ENCODE peak calls at places on chromosome 16, in five cellular contexts. I, O, P, X and V are unnamed samples. For H3K4me1, the result is how much of the 10 kb centered on the place peaks cover.

GRCh38 chr16:74837056-74837455 is 62.4 kb upstream of the FA2H start:
- DNase-seq in I (no peak), O (no peak), P (no peak), X (no peak), V (no peak)

GRCh38 chr16:53695070-53695469 is 8.6 kb downstream of the RPGRIP1L start:
- DNase-seq in I (no peak), O (no peak), P (no peak), X (no peak), V (no peak)

GRCh38 chr16:695355-696089 is 5.3 kb upstream of the WDR24 start:
- DNase-seq in I (peak), O (peak), P (no peak), X (no peak), V (peak)

GRCh38 chr16:76035689-76036088 is 241.5 kb upstream of the CNTNAP4 start:
- DNase-seq in I (no peak), O (no peak), P (no peak), X (peak), V (peak)

GRCh38 chr16:77211880-77212735 is 12.9 kb downstream of the SYCE1L start:
- DNase-seq in I (peak), O (peak), P (peak), X (peak), V (peak)

GRCh38 chr16:73354426-73354825 is 306.5 kb upstream of the ZFHX3 start:
- DNase-seq in I (no peak), O (no peak), P (no peak), X (no peak), V (peak)

GRCh38 chr16:50627419-50627818 is 53.7 kb downstream of the SNX20 start:
- DNase-seq in I (peak), O (peak), P (peak), X (no peak), V (peak)

GRCh38 chr16:8852534-8852933 is 16.3 kb downstream of the CARHSP1 start:
- DNase-seq in I (no peak), O (no peak), P (no peak), X (no peak), V (no peak)

GRCh38 chr16:4701791-4702465 is 8.6 kb downstream of the NUDT16L1 start:
- DNase-seq in I (peak), O (no peak), P (no peak), X (no peak), V (no peak)

GRCh38 chr16:17396762-17397498 is 73.8 kb downstream of the XYLT1 start:
- DNase-seq in I (no peak), O (peak), P (peak), X (no peak), V (no peak)

GRCh38 chr16:50267651-50268050 is 1.3 kb downstream of the ADCY7 start:
- DNase-seq in I (peak), O (no peak), P (peak), X (no peak), V (no peak)

GRCh38 chr16:4797805-4798252 is 2.7 kb downstream of the SMIM22 start:
- DNase-seq in I (peak), O (no peak), P (no peak), X (no peak), V (no peak)

GRCh38 chr16:679808-680624 is at the start of gene STUB1:
- DNase-seq in I (peak), O (peak), P (peak), X (peak), V (peak)

GRCh38 chr16:77434365-77435239 is at the start of gene ADAMTS18:
- DNase-seq in I (peak), O (no peak), P (no peak), X (peak), V (peak)

GRCh38 chr16:56428087-56428486 is 2.7 kb upstream of the AMFR start:
- DNase-seq in I (no peak), O (no peak), P (no peak), X (no peak), V (no peak)

GRCh38 chr16:83533193-83533592 is 274.6 kb upstream of the HSBP1 start:
- DNase-seq in I (no peak), O (no peak), P (no peak), X (no peak), V (no peak)

GRCh38 chr16:47787695-47788094 is 326.6 kb downstream of the PHKB start:
- DNase-seq in I (no peak), O (no peak), P (no peak), X (peak), V (peak)

GRCh38 chr16:82138478-82139285 is 31.3 kb downstream of the MPHOSPH6 start:
- DNase-seq in I (no peak), O (no peak), P (peak), X (no peak), V (no peak)

GRCh38 chr16:20084624-20085226 is 11.0 kb upstream of the GPR139 start:
- DNase-seq in I (no peak), O (no peak), P (no peak), X (no peak), V (no peak)

GRCh38 chr16:1932050-1933028 is 10.7 kb downstream of the MSRB1 start:
- DNase-seq in I (no peak), O (peak), P (peak), X (no peak), V (peak)

GRCh38 chr16:59339871-59340270 is 605.8 kb upstream of the GOT2 start:
- DNase-seq in I (no peak), O (no peak), P (no peak), X (no peak), V (no peak)

GRCh38 chr16:65099607-65100006 is 22.3 kb downstream of the CDH11 start:
- DNase-seq in I (no peak), O (no peak), P (no peak), X (no peak), V (no peak)

GRCh38 chr16:11586856-11587642 is at the start of gene LITAF:
- DNase-seq in I (peak), O (peak), P (peak), X (peak), V (peak)

GRCh38 chr16:11546522-11547485 is 39.9 kb downstream of the LITAF start:
- DNase-seq in I (no peak), O (no peak), P (no peak), X (no peak), V (no peak)

GRCh38 chr16:2985893-2986355 is 5.7 kb upstream of the PKMYT1 start:
- DNase-seq in I (no peak), O (peak), P (peak), X (no peak), V (no peak)

GRCh38 chr16:50584033-50584722 is 36.0 kb downstream of the NKD1 start:
- DNase-seq in I (no peak), O (no peak), P (no peak), X (no peak), V (no peak)

GRCh38 chr16:50114357-50115129 is 38.6 kb upstream of the TENT4B start:
- DNase-seq in I (no peak), O (no peak), P (no peak), X (no peak), V (no peak)

GRCh38 chr16:17836868-17837602 is 366.3 kb upstream of the XYLT1 start:
- DNase-seq in I (no peak), O (no peak), P (no peak), X (peak), V (peak)

GRCh38 chr16:3589441-3589921 is 12.3 kb upstream of the NLRC3 start:
- DNase-seq in I (peak), O (no peak), P (peak), X (no peak), V (no peak)

GRCh38 chr16:82756283-82756599 is 129.5 kb downstream of the CDH13 start:
- DNase-seq in I (no peak), O (no peak), P (no peak), X (no peak), V (no peak)

GRCh38 chr16:11783319-11784047 is 13.6 kb downstream of the ZC3H7A start:
- DNase-seq in I (no peak), O (no peak), P (no peak), X (no peak), V (no peak)

GRCh38 chr16:87597324-87597830 is 4.9 kb upstream of the JPH3 start:
- DNase-seq in I (no peak), O (no peak), P (no peak), X (no peak), V (no peak)

GRCh38 chr16:4847774-4848587 is 700 bp downstream of the UBN1 start:
- DNase-seq in I (no peak), O (peak), P (peak), X (peak), V (peak)

GRCh38 chr16:86294535-86294934 is 215.8 kb upstream of the FOXF1 start:
- DNase-seq in I (no peak), O (no peak), P (no peak), X (no peak), V (no peak)

DNA sequence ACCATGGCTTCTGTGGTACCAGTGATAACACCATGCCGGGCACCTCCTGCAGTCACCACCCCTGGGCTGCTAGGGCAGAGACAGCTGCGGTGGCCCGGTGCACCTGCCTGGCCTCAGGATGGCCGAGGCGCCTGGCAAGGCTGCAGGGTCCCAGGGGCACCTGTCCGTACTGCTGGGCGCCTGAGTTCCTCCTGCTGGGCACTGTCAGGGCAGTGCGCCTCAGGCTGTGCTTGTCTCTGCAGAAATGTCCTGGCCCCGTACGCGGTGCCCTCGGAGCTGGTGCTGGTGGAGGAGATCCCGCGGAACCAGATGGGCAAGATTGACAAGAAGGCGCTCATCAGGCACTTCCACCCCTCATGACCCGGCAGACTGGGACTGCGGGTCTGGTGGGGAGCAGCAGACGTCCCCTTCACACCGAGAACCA is 17.7 kb upstream of the CDH15 start:
- DNase-seq in I (no peak), O (no peak), P (peak), X (no peak), V (no peak)
- H3K4me1 ChIP-seq in I (under half), O (under half), P (under half), X (under half), V (under half)

DNA sequence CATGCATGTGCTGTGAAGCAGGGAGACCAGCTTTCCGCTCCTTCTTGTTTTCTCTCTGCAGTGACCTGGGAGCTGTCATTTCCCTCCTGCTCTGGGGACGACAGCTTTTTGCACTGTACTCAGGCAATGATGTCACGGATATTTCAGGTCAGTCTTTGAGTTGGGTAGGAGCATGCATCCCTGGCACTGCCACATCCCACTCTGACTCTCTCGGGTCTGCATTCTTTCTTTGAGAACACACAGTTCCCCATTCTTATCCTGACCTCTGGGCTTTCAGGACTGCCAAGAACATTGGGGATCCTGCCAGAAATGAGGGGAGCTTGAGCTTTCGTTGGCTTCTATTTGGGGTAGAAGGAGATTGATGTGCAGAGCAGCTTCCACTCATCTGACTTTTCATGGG is 10.8 kb downstream of the HPR start:
- DNase-seq in I (no peak), O (peak), P (peak), X (no peak), V (no peak)
- H3K4me3 ChIP-seq in I (no peak), O (no peak), P (no peak), X (no peak), V (no peak)

DNA sequence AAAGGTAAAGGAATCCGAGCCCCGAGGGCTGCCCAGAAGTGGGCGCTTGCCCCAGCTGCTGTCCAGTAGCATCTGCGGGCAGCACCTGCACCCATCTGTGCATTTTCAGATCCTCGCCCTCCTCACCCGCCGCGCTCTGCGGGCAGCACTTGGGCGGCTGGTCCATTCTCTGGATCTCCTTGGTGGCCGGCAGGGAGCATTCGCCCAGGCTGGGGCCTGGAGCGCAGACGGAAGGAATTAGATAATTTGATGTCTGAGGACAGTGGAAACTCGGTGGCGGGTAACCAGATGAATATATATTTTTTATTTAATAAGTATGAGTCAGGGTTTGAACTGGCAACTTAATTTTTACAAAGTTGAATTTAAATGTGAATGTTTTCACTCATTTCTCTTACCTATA is 88.5 kb downstream of the NPIPB11 start:
- DNase-seq in I (no peak), O (no peak), P (peak), X (no peak), V (no peak)
- H3K4me1 ChIP-seq in I (under half), O (under half), P (under half), X (under half), V (under half)

GRCh38 chr16:15621456-15621855 is 21.5 kb downstream of the MARF1 start:
- DNase-seq in I (no peak), O (no peak), P (no peak), X (no peak), V (no peak)

GRCh38 chr16:15616475-15616874 is 26.5 kb downstream of the MARF1 start:
- DNase-seq in I (no peak), O (no peak), P (no peak), X (no peak), V (no peak)

GRCh38 chr16:15618392-15618791 is 24.6 kb downstream of the MARF1 start:
- DNase-seq in I (no peak), O (no peak), P (no peak), X (no peak), V (no peak)

GRCh38 chr16:15616068-15616467 is 26.9 kb downstream of the MARF1 start:
- DNase-seq in I (no peak), O (no peak), P (no peak), X (no peak), V (no peak)

DNA sequence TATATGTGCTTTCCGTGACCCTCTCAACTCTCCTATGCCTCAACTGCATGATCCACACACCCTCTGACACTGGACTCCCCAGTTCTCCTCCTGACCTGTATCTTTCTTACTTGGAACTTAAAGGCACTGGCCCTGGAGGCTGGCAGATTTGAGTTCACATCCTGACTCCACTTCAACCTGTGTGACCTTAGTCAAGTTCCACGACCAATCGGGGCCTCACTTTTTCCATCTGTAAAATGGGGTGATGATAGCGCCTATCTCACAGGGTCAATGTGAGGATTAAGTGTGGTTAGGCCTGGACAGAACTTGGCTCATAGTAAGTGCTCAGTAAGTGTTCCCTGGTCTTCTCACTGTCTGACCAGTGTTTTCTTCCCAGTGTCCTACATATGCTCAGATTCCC is 25.1 kb downstream of the MARF1 start:
- DNase-seq in I (no peak), O (no peak), P (no peak), X (no peak), V (no peak)
- H3K4me3 ChIP-seq in I (no peak), O (no peak), P (no peak), X (no peak), V (no peak)

GRCh38 chr16:31186930-31187807 is 7.2 kb downstream of the FUS start:
- DNase-seq in I (no peak), O (no peak), P (no peak), X (no peak), V (no peak)
- H3K4me1 ChIP-seq in I (under half), O (under half), P (under half), X (under half), V (under half)

DNA sequence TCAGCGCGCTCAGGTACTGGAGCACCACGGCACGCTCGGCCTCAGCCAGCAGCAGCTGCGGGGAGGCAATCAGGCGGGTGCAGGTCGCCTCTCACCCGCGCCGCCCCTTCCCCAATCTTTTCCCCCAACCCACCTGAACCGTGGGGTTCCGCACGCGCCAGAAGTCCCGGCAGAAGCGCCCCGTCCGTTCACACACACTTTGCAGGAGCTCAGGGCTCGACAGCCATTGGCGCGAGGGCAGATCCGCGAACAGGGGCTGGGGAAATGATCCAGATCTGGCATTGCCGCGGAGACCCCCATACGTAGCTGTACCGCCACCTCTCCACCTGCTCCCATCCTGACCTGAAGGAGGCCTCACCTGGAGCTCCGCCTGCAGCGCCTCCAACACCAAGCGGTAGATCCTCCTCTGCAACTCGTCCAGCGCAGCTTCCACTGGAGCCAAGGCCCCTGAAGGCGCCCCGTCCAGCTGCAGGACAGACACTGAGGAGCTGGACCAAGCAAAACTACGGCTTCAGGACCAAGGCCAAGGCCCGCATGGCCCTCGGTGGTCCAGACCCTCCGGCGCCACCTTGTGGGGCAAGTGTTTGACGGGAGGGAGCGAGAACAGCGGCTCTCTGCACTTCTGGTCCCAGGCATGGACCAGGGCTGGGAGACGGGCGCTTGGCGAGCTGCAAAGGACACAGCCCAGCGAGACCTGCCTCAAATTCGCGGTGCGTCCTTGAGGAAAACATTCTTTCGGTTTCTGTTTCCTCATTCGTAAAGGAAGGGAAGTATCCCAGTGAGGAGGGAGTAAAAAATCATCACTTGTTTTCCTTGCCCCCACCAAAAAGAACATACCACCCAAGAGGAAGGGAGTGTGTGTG is 1.5 kb upstream of the MATCAP1 start:
- DNase-seq in I (peak), O (peak), P (peak), X (peak), V (peak)
- H3K4me3 ChIP-seq in I (peak), O (peak), P (no peak), X (no peak), V (no peak)

GRCh38 chr16:79269211-79269863 is 331.2 kb downstream of the MAF start:
- DNase-seq in I (no peak), O (no peak), P (no peak), X (no peak), V (no peak)
- H3K4me1 ChIP-seq in I (under half), O (under half), P (under half), X (under half), V (under half)

DNA sequence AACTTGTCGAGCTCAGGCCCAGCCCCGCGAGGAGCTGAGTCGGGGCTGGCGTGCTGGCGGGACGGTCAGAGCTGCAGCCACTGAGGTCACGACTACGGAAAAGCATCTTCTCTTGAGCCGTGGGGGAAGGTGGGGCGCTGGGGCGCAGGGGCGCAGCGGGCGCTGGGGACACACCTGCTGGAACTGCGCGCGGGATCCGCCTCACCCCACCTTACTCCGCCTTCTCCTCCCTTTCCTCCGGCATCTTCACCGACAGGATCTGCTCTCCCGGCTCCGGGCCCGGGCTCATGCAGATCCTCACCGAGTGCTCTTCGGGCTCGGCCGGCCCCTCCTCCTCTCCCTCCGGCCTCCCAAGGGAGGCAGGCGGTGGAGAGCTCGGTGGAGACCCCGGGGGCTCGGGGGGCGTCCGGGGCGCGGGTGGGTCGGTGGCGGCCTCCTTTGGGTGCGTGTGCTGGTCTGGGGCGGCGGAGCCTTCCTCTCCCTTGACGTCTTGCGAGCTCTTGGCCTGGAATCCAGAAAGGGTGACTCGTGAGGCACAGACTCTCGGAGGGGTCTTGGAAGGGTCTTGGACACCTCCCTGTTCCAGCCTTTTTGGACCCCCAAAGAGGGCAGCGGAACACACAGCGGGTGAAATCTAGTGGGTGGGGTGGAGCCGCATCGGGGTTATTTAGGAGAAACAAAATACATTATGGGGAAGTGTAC is 81.8 kb upstream of the KIFC3 start:
- DNase-seq in I (no peak), O (no peak), P (peak), X (no peak), V (no peak)
- H3K4me3 ChIP-seq in I (no peak), O (no peak), P (no peak), X (peak), V (no peak)

DNA sequence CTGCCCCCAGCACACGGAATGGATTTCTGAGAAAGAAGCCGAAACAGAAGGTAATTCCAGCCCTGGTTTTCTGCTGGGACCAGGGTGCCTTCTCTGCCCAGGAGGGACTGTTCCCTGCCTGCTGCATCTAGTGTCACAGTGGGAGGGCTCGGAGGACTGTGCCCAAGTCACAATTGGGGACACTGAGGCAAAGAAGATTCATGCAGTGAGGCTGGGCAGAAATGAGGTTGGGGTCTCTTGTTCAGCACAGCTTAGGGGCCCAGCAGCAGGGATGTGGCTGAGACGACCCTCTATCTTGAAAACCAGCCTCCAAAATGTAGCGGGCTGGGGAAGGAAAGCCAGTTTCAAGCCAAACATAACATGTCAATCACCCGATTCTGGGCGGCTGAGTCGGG is 592 bp downstream of the IL21R start:
- DNase-seq in I (no peak), O (no peak), P (no peak), X (no peak), V (no peak)
- H3K4me1 ChIP-seq in I (under half), O (under half), P (under half), X (under half), V (under half)